ENCODE peak calls at places on chromosomes 6 and 20, in nine cellular contexts. One of them, this sample, is unnamed.

GRCh38 chr20:40688129-40689099 is 622 bp downstream of the MAFB start:
- DNase-seq in stromal cell of bone marrow: no peak
- DNase-seq in stimulated activated CD4-positive, alpha-beta T cell treated with anti-CD3 and anti-CD28 coated beads, Interleukin-1b, Interleukin-23, amount 100 ng/mL, for 1 hour: no peak
- DNase-seq in AG20443: peak
- DNase-seq in activated naive CD4-positive, alpha-beta T cell treated with anti-CD3 and anti-CD28 coated beads, Interleukin-2, amount 50 U/mL, for 72 hours: no peak
- DNase-seq in activated CD8-positive, alpha-beta memory T cell treated with anti-CD3 and anti-CD28 coated beads for 4 hours: no peak
- DNase-seq in cerebellum: no peak
- DNase-seq in amygdala: peak
- DNase-seq in IMR-90: peak
- DNase-seq in this sample: no peak

GRCh38 chr6:71138416-71138815 is 150.2 kb upstream of the OGFRL1 start:
- DNase-seq in stromal cell of bone marrow: no peak
- DNase-seq in stimulated activated CD4-positive, alpha-beta T cell treated with anti-CD3 and anti-CD28 coated beads, Interleukin-1b, Interleukin-23, amount 100 ng/mL, for 1 hour: no peak
- DNase-seq in AG20443: no peak
- DNase-seq in activated naive CD4-positive, alpha-beta T cell treated with anti-CD3 and anti-CD28 coated beads, Interleukin-2, amount 50 U/mL, for 72 hours: no peak
- DNase-seq in activated CD8-positive, alpha-beta memory T cell treated with anti-CD3 and anti-CD28 coated beads for 4 hours: no peak
- DNase-seq in cerebellum: no peak
- DNase-seq in amygdala: no peak
- DNase-seq in IMR-90: no peak
- DNase-seq in this sample: no peak

GRCh38 chr6:33794910-33795615 is 6.1 kb upstream of the LEMD2 start:
- DNase-seq in stromal cell of bone marrow: no peak
- DNase-seq in stimulated activated CD4-positive, alpha-beta T cell treated with anti-CD3 and anti-CD28 coated beads, Interleukin-1b, Interleukin-23, amount 100 ng/mL, for 1 hour: no peak
- DNase-seq in AG20443: no peak
- DNase-seq in activated naive CD4-positive, alpha-beta T cell treated with anti-CD3 and anti-CD28 coated beads, Interleukin-2, amount 50 U/mL, for 72 hours: no peak
- DNase-seq in activated CD8-positive, alpha-beta memory T cell treated with anti-CD3 and anti-CD28 coated beads for 4 hours: no peak
- DNase-seq in cerebellum: no peak
- DNase-seq in amygdala: no peak
- DNase-seq in IMR-90: no peak
- DNase-seq in this sample: no peak

GRCh38 chr6:165988757-165989456 is 178.7 kb downstream of the TBXT start:
- DNase-seq in stromal cell of bone marrow: no peak
- DNase-seq in stimulated activated CD4-positive, alpha-beta T cell treated with anti-CD3 and anti-CD28 coated beads, Interleukin-1b, Interleukin-23, amount 100 ng/mL, for 1 hour: no peak
- DNase-seq in AG20443: peak
- DNase-seq in activated naive CD4-positive, alpha-beta T cell treated with anti-CD3 and anti-CD28 coated beads, Interleukin-2, amount 50 U/mL, for 72 hours: no peak
- DNase-seq in activated CD8-positive, alpha-beta memory T cell treated with anti-CD3 and anti-CD28 coated beads for 4 hours: no peak
- DNase-seq in cerebellum: no peak
- DNase-seq in amygdala: no peak
- DNase-seq in IMR-90: no peak
- DNase-seq in this sample: no peak

GRCh38 chr20:1952737-1953530 is 40.9 kb downstream of the PDYN start:
- DNase-seq in stromal cell of bone marrow: no peak
- DNase-seq in stimulated activated CD4-positive, alpha-beta T cell treated with anti-CD3 and anti-CD28 coated beads, Interleukin-1b, Interleukin-23, amount 100 ng/mL, for 1 hour: no peak
- DNase-seq in AG20443: no peak
- DNase-seq in activated naive CD4-positive, alpha-beta T cell treated with anti-CD3 and anti-CD28 coated beads, Interleukin-2, amount 50 U/mL, for 72 hours: no peak
- DNase-seq in activated CD8-positive, alpha-beta memory T cell treated with anti-CD3 and anti-CD28 coated beads for 4 hours: no peak
- DNase-seq in cerebellum: no peak
- DNase-seq in amygdala: no peak
- DNase-seq in IMR-90: no peak
- DNase-seq in this sample: no peak

GRCh38 chr20:17969884-17970409 is 1.1 kb downstream of the MGME1 start:
- DNase-seq in stromal cell of bone marrow: peak
- DNase-seq in stimulated activated CD4-positive, alpha-beta T cell treated with anti-CD3 and anti-CD28 coated beads, Interleukin-1b, Interleukin-23, amount 100 ng/mL, for 1 hour: no peak
- DNase-seq in AG20443: peak
- DNase-seq in activated naive CD4-positive, alpha-beta T cell treated with anti-CD3 and anti-CD28 coated beads, Interleukin-2, amount 50 U/mL, for 72 hours: no peak
- DNase-seq in activated CD8-positive, alpha-beta memory T cell treated with anti-CD3 and anti-CD28 coated beads for 4 hours: no peak
- DNase-seq in cerebellum: no peak
- DNase-seq in amygdala: no peak
- DNase-seq in IMR-90: peak
- DNase-seq in this sample: peak

GRCh38 chr6:150025201-150025917 is at the start of gene RAET1L:
- DNase-seq in stromal cell of bone marrow: peak
- DNase-seq in stimulated activated CD4-positive, alpha-beta T cell treated with anti-CD3 and anti-CD28 coated beads, Interleukin-1b, Interleukin-23, amount 100 ng/mL, for 1 hour: no peak
- DNase-seq in AG20443: peak
- DNase-seq in activated naive CD4-positive, alpha-beta T cell treated with anti-CD3 and anti-CD28 coated beads, Interleukin-2, amount 50 U/mL, for 72 hours: no peak
- DNase-seq in activated CD8-positive, alpha-beta memory T cell treated with anti-CD3 and anti-CD28 coated beads for 4 hours: no peak
- DNase-seq in cerebellum: no peak
- DNase-seq in amygdala: no peak
- DNase-seq in IMR-90: peak
- DNase-seq in this sample: peak

GRCh38 chr6:139839506-139840156 is 465.2 kb upstream of the CITED2 start:
- DNase-seq in stromal cell of bone marrow: no peak
- DNase-seq in stimulated activated CD4-positive, alpha-beta T cell treated with anti-CD3 and anti-CD28 coated beads, Interleukin-1b, Interleukin-23, amount 100 ng/mL, for 1 hour: no peak
- DNase-seq in AG20443: peak
- DNase-seq in activated naive CD4-positive, alpha-beta T cell treated with anti-CD3 and anti-CD28 coated beads, Interleukin-2, amount 50 U/mL, for 72 hours: no peak
- DNase-seq in activated CD8-positive, alpha-beta memory T cell treated with anti-CD3 and anti-CD28 coated beads for 4 hours: no peak
- DNase-seq in cerebellum: no peak
- DNase-seq in amygdala: peak
- DNase-seq in IMR-90: no peak
- DNase-seq in this sample: no peak

GRCh38 chr20:35511814-35512420 is 17.5 kb downstream of the C20orf173 start:
- DNase-seq in stromal cell of bone marrow: no peak
- DNase-seq in stimulated activated CD4-positive, alpha-beta T cell treated with anti-CD3 and anti-CD28 coated beads, Interleukin-1b, Interleukin-23, amount 100 ng/mL, for 1 hour: no peak
- DNase-seq in AG20443: peak
- DNase-seq in activated naive CD4-positive, alpha-beta T cell treated with anti-CD3 and anti-CD28 coated beads, Interleukin-2, amount 50 U/mL, for 72 hours: no peak
- DNase-seq in activated CD8-positive, alpha-beta memory T cell treated with anti-CD3 and anti-CD28 coated beads for 4 hours: no peak
- DNase-seq in cerebellum: peak
- DNase-seq in amygdala: peak
- DNase-seq in IMR-90: peak
- DNase-seq in this sample: peak

GRCh38 chr6:110960014-110960390 is 1.5 kb downstream of the GTF3C6 start:
- DNase-seq in stromal cell of bone marrow: no peak
- DNase-seq in stimulated activated CD4-positive, alpha-beta T cell treated with anti-CD3 and anti-CD28 coated beads, Interleukin-1b, Interleukin-23, amount 100 ng/mL, for 1 hour: no peak
- DNase-seq in AG20443: no peak
- DNase-seq in activated naive CD4-positive, alpha-beta T cell treated with anti-CD3 and anti-CD28 coated beads, Interleukin-2, amount 50 U/mL, for 72 hours: no peak
- DNase-seq in activated CD8-positive, alpha-beta memory T cell treated with anti-CD3 and anti-CD28 coated beads for 4 hours: no peak
- DNase-seq in cerebellum: no peak
- DNase-seq in amygdala: no peak
- DNase-seq in IMR-90: no peak
- DNase-seq in this sample: no peak

GRCh38 chr20:10040070-10040970 is 5.5 kb downstream of the ANKEF1 start:
- DNase-seq in stromal cell of bone marrow: peak
- DNase-seq in stimulated activated CD4-positive, alpha-beta T cell treated with anti-CD3 and anti-CD28 coated beads, Interleukin-1b, Interleukin-23, amount 100 ng/mL, for 1 hour: no peak
- DNase-seq in AG20443: peak
- DNase-seq in activated naive CD4-positive, alpha-beta T cell treated with anti-CD3 and anti-CD28 coated beads, Interleukin-2, amount 50 U/mL, for 72 hours: no peak
- DNase-seq in activated CD8-positive, alpha-beta memory T cell treated with anti-CD3 and anti-CD28 coated beads for 4 hours: no peak
- DNase-seq in cerebellum: no peak
- DNase-seq in amygdala: no peak
- DNase-seq in IMR-90: peak
- DNase-seq in this sample: peak

GRCh38 chr20:48786916-48787676 is 40.7 kb downstream of the PREX1 start:
- DNase-seq in stromal cell of bone marrow: no peak
- DNase-seq in stimulated activated CD4-positive, alpha-beta T cell treated with anti-CD3 and anti-CD28 coated beads, Interleukin-1b, Interleukin-23, amount 100 ng/mL, for 1 hour: no peak
- DNase-seq in AG20443: no peak
- DNase-seq in activated naive CD4-positive, alpha-beta T cell treated with anti-CD3 and anti-CD28 coated beads, Interleukin-2, amount 50 U/mL, for 72 hours: no peak
- DNase-seq in activated CD8-positive, alpha-beta memory T cell treated with anti-CD3 and anti-CD28 coated beads for 4 hours: no peak
- DNase-seq in cerebellum: no peak
- DNase-seq in amygdala: no peak
- DNase-seq in IMR-90: no peak
- DNase-seq in this sample: no peak

GRCh38 chr6:13412639-13413465 is 74.5 kb downstream of the GFOD1 start:
- DNase-seq in stromal cell of bone marrow: no peak
- DNase-seq in stimulated activated CD4-positive, alpha-beta T cell treated with anti-CD3 and anti-CD28 coated beads, Interleukin-1b, Interleukin-23, amount 100 ng/mL, for 1 hour: no peak
- DNase-seq in AG20443: no peak
- DNase-seq in activated naive CD4-positive, alpha-beta T cell treated with anti-CD3 and anti-CD28 coated beads, Interleukin-2, amount 50 U/mL, for 72 hours: no peak
- DNase-seq in activated CD8-positive, alpha-beta memory T cell treated with anti-CD3 and anti-CD28 coated beads for 4 hours: no peak
- DNase-seq in cerebellum: no peak
- DNase-seq in amygdala: no peak
- DNase-seq in IMR-90: no peak
- DNase-seq in this sample: no peak

GRCh38 chr6:104522533-104522932 is 337.2 kb downstream of the HACE1 start:
- DNase-seq in stromal cell of bone marrow: no peak
- DNase-seq in stimulated activated CD4-positive, alpha-beta T cell treated with anti-CD3 and anti-CD28 coated beads, Interleukin-1b, Interleukin-23, amount 100 ng/mL, for 1 hour: no peak
- DNase-seq in AG20443: no peak
- DNase-seq in activated naive CD4-positive, alpha-beta T cell treated with anti-CD3 and anti-CD28 coated beads, Interleukin-2, amount 50 U/mL, for 72 hours: no peak
- DNase-seq in activated CD8-positive, alpha-beta memory T cell treated with anti-CD3 and anti-CD28 coated beads for 4 hours: no peak
- DNase-seq in cerebellum: no peak
- DNase-seq in amygdala: no peak
- DNase-seq in IMR-90: no peak
- DNase-seq in this sample: no peak

GRCh38 chr20:57040461-57040860 is 226.0 kb downstream of the BMP7 start:
- DNase-seq in stromal cell of bone marrow: no peak
- DNase-seq in stimulated activated CD4-positive, alpha-beta T cell treated with anti-CD3 and anti-CD28 coated beads, Interleukin-1b, Interleukin-23, amount 100 ng/mL, for 1 hour: no peak
- DNase-seq in AG20443: no peak
- DNase-seq in activated naive CD4-positive, alpha-beta T cell treated with anti-CD3 and anti-CD28 coated beads, Interleukin-2, amount 50 U/mL, for 72 hours: no peak
- DNase-seq in activated CD8-positive, alpha-beta memory T cell treated with anti-CD3 and anti-CD28 coated beads for 4 hours: no peak
- DNase-seq in cerebellum: no peak
- DNase-seq in amygdala: no peak
- DNase-seq in IMR-90: no peak
- DNase-seq in this sample: no peak

GRCh38 chr6:143843689-143844405 is 709 bp downstream of the LTV1 start:
- DNase-seq in stromal cell of bone marrow: no peak
- DNase-seq in stimulated activated CD4-positive, alpha-beta T cell treated with anti-CD3 and anti-CD28 coated beads, Interleukin-1b, Interleukin-23, amount 100 ng/mL, for 1 hour: peak
- DNase-seq in AG20443: peak
- DNase-seq in activated naive CD4-positive, alpha-beta T cell treated with anti-CD3 and anti-CD28 coated beads, Interleukin-2, amount 50 U/mL, for 72 hours: no peak
- DNase-seq in activated CD8-positive, alpha-beta memory T cell treated with anti-CD3 and anti-CD28 coated beads for 4 hours: no peak
- DNase-seq in cerebellum: no peak
- DNase-seq in amygdala: no peak
- DNase-seq in IMR-90: peak
- DNase-seq in this sample: no peak

GRCh38 chr6:24844903-24845302 is 46.2 kb upstream of the ARMH2 start:
- DNase-seq in stromal cell of bone marrow: no peak
- DNase-seq in stimulated activated CD4-positive, alpha-beta T cell treated with anti-CD3 and anti-CD28 coated beads, Interleukin-1b, Interleukin-23, amount 100 ng/mL, for 1 hour: no peak
- DNase-seq in AG20443: no peak
- DNase-seq in activated naive CD4-positive, alpha-beta T cell treated with anti-CD3 and anti-CD28 coated beads, Interleukin-2, amount 50 U/mL, for 72 hours: no peak
- DNase-seq in activated CD8-positive, alpha-beta memory T cell treated with anti-CD3 and anti-CD28 coated beads for 4 hours: no peak
- DNase-seq in cerebellum: no peak
- DNase-seq in amygdala: no peak
- DNase-seq in IMR-90: no peak
- DNase-seq in this sample: no peak

GRCh38 chr6:80725156-80725930 is 618.9 kb downstream of the BCKDHB start:
- DNase-seq in stromal cell of bone marrow: no peak
- DNase-seq in stimulated activated CD4-positive, alpha-beta T cell treated with anti-CD3 and anti-CD28 coated beads, Interleukin-1b, Interleukin-23, amount 100 ng/mL, for 1 hour: no peak
- DNase-seq in AG20443: peak
- DNase-seq in activated naive CD4-positive, alpha-beta T cell treated with anti-CD3 and anti-CD28 coated beads, Interleukin-2, amount 50 U/mL, for 72 hours: no peak
- DNase-seq in activated CD8-positive, alpha-beta memory T cell treated with anti-CD3 and anti-CD28 coated beads for 4 hours: no peak
- DNase-seq in cerebellum: no peak
- DNase-seq in amygdala: no peak
- DNase-seq in IMR-90: peak
- DNase-seq in this sample: peak

GRCh38 chr20:33684533-33685327 is 1.5 kb downstream of the E2F1 start:
- DNase-seq in stromal cell of bone marrow: no peak
- DNase-seq in stimulated activated CD4-positive, alpha-beta T cell treated with anti-CD3 and anti-CD28 coated beads, Interleukin-1b, Interleukin-23, amount 100 ng/mL, for 1 hour: no peak
- DNase-seq in AG20443: no peak
- DNase-seq in activated naive CD4-positive, alpha-beta T cell treated with anti-CD3 and anti-CD28 coated beads, Interleukin-2, amount 50 U/mL, for 72 hours: no peak
- DNase-seq in activated CD8-positive, alpha-beta memory T cell treated with anti-CD3 and anti-CD28 coated beads for 4 hours: no peak
- DNase-seq in cerebellum: no peak
- DNase-seq in amygdala: no peak
- DNase-seq in IMR-90: no peak
- DNase-seq in this sample: no peak

GRCh38 chr6:131828080-131828479 is 20.3 kb downstream of the ENPP1 start:
- DNase-seq in stromal cell of bone marrow: no peak
- DNase-seq in stimulated activated CD4-positive, alpha-beta T cell treated with anti-CD3 and anti-CD28 coated beads, Interleukin-1b, Interleukin-23, amount 100 ng/mL, for 1 hour: no peak
- DNase-seq in AG20443: peak
- DNase-seq in activated naive CD4-positive, alpha-beta T cell treated with anti-CD3 and anti-CD28 coated beads, Interleukin-2, amount 50 U/mL, for 72 hours: no peak
- DNase-seq in activated CD8-positive, alpha-beta memory T cell treated with anti-CD3 and anti-CD28 coated beads for 4 hours: no peak
- DNase-seq in cerebellum: no peak
- DNase-seq in amygdala: no peak
- DNase-seq in IMR-90: peak
- DNase-seq in this sample: peak

GRCh38 chr6:166678426-166678825 is 51.4 kb upstream of the RPS6KA2 start:
- DNase-seq in stromal cell of bone marrow: no peak
- DNase-seq in stimulated activated CD4-positive, alpha-beta T cell treated with anti-CD3 and anti-CD28 coated beads, Interleukin-1b, Interleukin-23, amount 100 ng/mL, for 1 hour: no peak
- DNase-seq in AG20443: no peak
- DNase-seq in activated naive CD4-positive, alpha-beta T cell treated with anti-CD3 and anti-CD28 coated beads, Interleukin-2, amount 50 U/mL, for 72 hours: no peak
- DNase-seq in activated CD8-positive, alpha-beta memory T cell treated with anti-CD3 and anti-CD28 coated beads for 4 hours: no peak
- DNase-seq in cerebellum: no peak
- DNase-seq in amygdala: no peak
- DNase-seq in IMR-90: peak
- DNase-seq in this sample: peak

GRCh38 chr6:22003219-22003779 is 293.5 kb downstream of the PRL start:
- DNase-seq in stromal cell of bone marrow: no peak
- DNase-seq in stimulated activated CD4-positive, alpha-beta T cell treated with anti-CD3 and anti-CD28 coated beads, Interleukin-1b, Interleukin-23, amount 100 ng/mL, for 1 hour: no peak
- DNase-seq in AG20443: no peak
- DNase-seq in activated naive CD4-positive, alpha-beta T cell treated with anti-CD3 and anti-CD28 coated beads, Interleukin-2, amount 50 U/mL, for 72 hours: no peak
- DNase-seq in activated CD8-positive, alpha-beta memory T cell treated with anti-CD3 and anti-CD28 coated beads for 4 hours: no peak
- DNase-seq in cerebellum: no peak
- DNase-seq in amygdala: no peak
- DNase-seq in IMR-90: peak
- DNase-seq in this sample: peak

GRCh38 chr6:149267513-149268043 is 49.9 kb upstream of the TAB2 start:
- DNase-seq in stromal cell of bone marrow: no peak
- DNase-seq in stimulated activated CD4-positive, alpha-beta T cell treated with anti-CD3 and anti-CD28 coated beads, Interleukin-1b, Interleukin-23, amount 100 ng/mL, for 1 hour: no peak
- DNase-seq in AG20443: no peak
- DNase-seq in activated naive CD4-positive, alpha-beta T cell treated with anti-CD3 and anti-CD28 coated beads, Interleukin-2, amount 50 U/mL, for 72 hours: no peak
- DNase-seq in activated CD8-positive, alpha-beta memory T cell treated with anti-CD3 and anti-CD28 coated beads for 4 hours: no peak
- DNase-seq in cerebellum: no peak
- DNase-seq in amygdala: no peak
- DNase-seq in IMR-90: no peak
- DNase-seq in this sample: no peak

GRCh38 chr20:39576786-39577185 is 614.6 kb downstream of the DHX35 start:
- DNase-seq in stromal cell of bone marrow: no peak
- DNase-seq in stimulated activated CD4-positive, alpha-beta T cell treated with anti-CD3 and anti-CD28 coated beads, Interleukin-1b, Interleukin-23, amount 100 ng/mL, for 1 hour: no peak
- DNase-seq in AG20443: no peak
- DNase-seq in activated naive CD4-positive, alpha-beta T cell treated with anti-CD3 and anti-CD28 coated beads, Interleukin-2, amount 50 U/mL, for 72 hours: no peak
- DNase-seq in activated CD8-positive, alpha-beta memory T cell treated with anti-CD3 and anti-CD28 coated beads for 4 hours: no peak
- DNase-seq in cerebellum: no peak
- DNase-seq in amygdala: no peak
- DNase-seq in IMR-90: no peak
- DNase-seq in this sample: no peak

GRCh38 chr6:47476794-47477496 is 644 bp upstream of the CD2AP start:
- DNase-seq in stromal cell of bone marrow: no peak
- DNase-seq in stimulated activated CD4-positive, alpha-beta T cell treated with anti-CD3 and anti-CD28 coated beads, Interleukin-1b, Interleukin-23, amount 100 ng/mL, for 1 hour: no peak
- DNase-seq in AG20443: no peak
- DNase-seq in activated naive CD4-positive, alpha-beta T cell treated with anti-CD3 and anti-CD28 coated beads, Interleukin-2, amount 50 U/mL, for 72 hours: no peak
- DNase-seq in activated CD8-positive, alpha-beta memory T cell treated with anti-CD3 and anti-CD28 coated beads for 4 hours: no peak
- DNase-seq in cerebellum: no peak
- DNase-seq in amygdala: no peak
- DNase-seq in IMR-90: no peak
- DNase-seq in this sample: no peak

GRCh38 chr6:42012501-42013133 is 37.7 kb upstream of the TAF8 start:
- DNase-seq in stromal cell of bone marrow: no peak
- DNase-seq in stimulated activated CD4-positive, alpha-beta T cell treated with anti-CD3 and anti-CD28 coated beads, Interleukin-1b, Interleukin-23, amount 100 ng/mL, for 1 hour: no peak
- DNase-seq in AG20443: no peak
- DNase-seq in activated naive CD4-positive, alpha-beta T cell treated with anti-CD3 and anti-CD28 coated beads, Interleukin-2, amount 50 U/mL, for 72 hours: no peak
- DNase-seq in activated CD8-positive, alpha-beta memory T cell treated with anti-CD3 and anti-CD28 coated beads for 4 hours: no peak
- DNase-seq in cerebellum: no peak
- DNase-seq in amygdala: no peak
- DNase-seq in IMR-90: no peak
- DNase-seq in this sample: peak

GRCh38 chr6:129050086-129050485 is 167.1 kb downstream of the LAMA2 start:
- DNase-seq in stromal cell of bone marrow: no peak
- DNase-seq in stimulated activated CD4-positive, alpha-beta T cell treated with anti-CD3 and anti-CD28 coated beads, Interleukin-1b, Interleukin-23, amount 100 ng/mL, for 1 hour: no peak
- DNase-seq in AG20443: no peak
- DNase-seq in activated naive CD4-positive, alpha-beta T cell treated with anti-CD3 and anti-CD28 coated beads, Interleukin-2, amount 50 U/mL, for 72 hours: no peak
- DNase-seq in activated CD8-positive, alpha-beta memory T cell treated with anti-CD3 and anti-CD28 coated beads for 4 hours: no peak
- DNase-seq in cerebellum: no peak
- DNase-seq in amygdala: no peak
- DNase-seq in IMR-90: peak
- DNase-seq in this sample: peak

GRCh38 chr20:17485017-17485416 is 46.2 kb downstream of the BFSP1 start:
- DNase-seq in stromal cell of bone marrow: no peak
- DNase-seq in stimulated activated CD4-positive, alpha-beta T cell treated with anti-CD3 and anti-CD28 coated beads, Interleukin-1b, Interleukin-23, amount 100 ng/mL, for 1 hour: no peak
- DNase-seq in AG20443: no peak
- DNase-seq in activated naive CD4-positive, alpha-beta T cell treated with anti-CD3 and anti-CD28 coated beads, Interleukin-2, amount 50 U/mL, for 72 hours: no peak
- DNase-seq in activated CD8-positive, alpha-beta memory T cell treated with anti-CD3 and anti-CD28 coated beads for 4 hours: no peak
- DNase-seq in cerebellum: no peak
- DNase-seq in amygdala: no peak
- DNase-seq in IMR-90: no peak
- DNase-seq in this sample: no peak

GRCh38 chr20:59027746-59028320 is 4.3 kb downstream of the ATP5F1E start:
- DNase-seq in stromal cell of bone marrow: peak
- DNase-seq in stimulated activated CD4-positive, alpha-beta T cell treated with anti-CD3 and anti-CD28 coated beads, Interleukin-1b, Interleukin-23, amount 100 ng/mL, for 1 hour: no peak
- DNase-seq in AG20443: peak
- DNase-seq in activated naive CD4-positive, alpha-beta T cell treated with anti-CD3 and anti-CD28 coated beads, Interleukin-2, amount 50 U/mL, for 72 hours: no peak
- DNase-seq in activated CD8-positive, alpha-beta memory T cell treated with anti-CD3 and anti-CD28 coated beads for 4 hours: no peak
- DNase-seq in cerebellum: no peak
- DNase-seq in amygdala: no peak
- DNase-seq in IMR-90: peak
- DNase-seq in this sample: peak

GRCh38 chr20:24991897-24992419 is 593 bp downstream of the APMAP start:
- DNase-seq in stromal cell of bone marrow: no peak
- DNase-seq in stimulated activated CD4-positive, alpha-beta T cell treated with anti-CD3 and anti-CD28 coated beads, Interleukin-1b, Interleukin-23, amount 100 ng/mL, for 1 hour: no peak
- DNase-seq in AG20443: peak
- DNase-seq in activated naive CD4-positive, alpha-beta T cell treated with anti-CD3 and anti-CD28 coated beads, Interleukin-2, amount 50 U/mL, for 72 hours: no peak
- DNase-seq in activated CD8-positive, alpha-beta memory T cell treated with anti-CD3 and anti-CD28 coated beads for 4 hours: no peak
- DNase-seq in cerebellum: no peak
- DNase-seq in amygdala: no peak
- DNase-seq in IMR-90: no peak
- DNase-seq in this sample: no peak

GRCh38 chr6:29961966-29962365 is 19.6 kb downstream of the HLA-A start:
- DNase-seq in stromal cell of bone marrow: no peak
- DNase-seq in stimulated activated CD4-positive, alpha-beta T cell treated with anti-CD3 and anti-CD28 coated beads, Interleukin-1b, Interleukin-23, amount 100 ng/mL, for 1 hour: no peak
- DNase-seq in AG20443: no peak
- DNase-seq in activated naive CD4-positive, alpha-beta T cell treated with anti-CD3 and anti-CD28 coated beads, Interleukin-2, amount 50 U/mL, for 72 hours: no peak
- DNase-seq in activated CD8-positive, alpha-beta memory T cell treated with anti-CD3 and anti-CD28 coated beads for 4 hours: no peak
- DNase-seq in cerebellum: peak
- DNase-seq in amygdala: no peak
- DNase-seq in IMR-90: no peak
- DNase-seq in this sample: no peak